ENCODE peak calls at places on chromosome 9, in nine cellular contexts. X is ascending aorta; J is endodermal cell; C is psoas muscle; U is CD8-positive, alpha-beta T cell; B is colonic mucosa; N is fibroblast of lung; A is adrenal gland; T is transverse colon. S is an unnamed sample. For H3K4me1, the result is how much of the 10 kb centered on the place peaks cover.

GRCh38 chr9:77021289-77021927 is 2.0 kb downstream of the FOXB2 start:
- DNase-seq in J (no peak), A (no peak), C (no peak), B (no peak), N (peak), X (no peak), U (no peak), T (no peak), S (no peak)

GRCh38 chr9:84271004-84271886 is 69.3 kb downstream of the SLC28A3 start:
- DNase-seq in B (peak), J (peak), A (peak), U (peak), C (peak), N (peak), T (peak), X (no peak), S (peak)

GRCh38 chr9:33988219-33988890 is 60.3 kb downstream of the UBAP2 start:
- DNase-seq in U (no peak), N (no peak), X (no peak), J (no peak), A (no peak), B (no peak), T (no peak), C (no peak), S (no peak)

GRCh38 chr9:127899200-127899943 is at the start of gene ST6GALNAC6:
- DNase-seq in B (peak), C (peak), A (peak), T (peak), N (peak), X (no peak), U (peak), J (peak), S (peak)

GRCh38 chr9:131289301-131290038 is at the start of gene PLPP7:
- DNase-seq in J (peak), N (peak), C (peak), B (no peak), U (no peak), A (peak), X (no peak), T (peak), S (peak)

GRCh38 chr9:71981944-71982343 is 70.5 kb downstream of the C9orf85 start:
- DNase-seq in T (no peak), N (no peak), B (no peak), X (no peak), C (no peak), A (no peak), U (no peak), J (no peak), S (no peak)

GRCh38 chr9:90458485-90458884 is 184.1 kb downstream of the DIRAS2 start:
- DNase-seq in B (peak), A (no peak), T (peak), X (no peak), N (no peak), C (no peak), U (no peak), J (peak), S (no peak)

GRCh38 chr9:116700882-116701836 is 14.1 kb downstream of the TRIM32 start:
- DNase-seq in T (no peak), U (no peak), N (no peak), J (no peak), B (no peak), C (no peak), A (no peak), X (no peak), S (no peak)

GRCh38 chr9:116152941-116153764 is 438 bp upstream of the PAPPA start:
- DNase-seq in C (no peak), A (no peak), T (no peak), B (no peak), J (peak), N (peak), U (no peak), X (no peak), S (no peak)

GRCh38 chr9:37324691-37325490 is 97.6 kb upstream of the GRHPR start:
- DNase-seq in X (no peak), U (no peak), T (no peak), A (no peak), C (no peak), N (peak), J (no peak), B (no peak), S (no peak)

GRCh38 chr9:27572566-27572917 is 739 bp downstream of the C9orf72 start:
- DNase-seq in A (peak), T (peak), C (no peak), J (peak), N (peak), U (peak), B (no peak), X (peak), S (no peak)

GRCh38 chr9:18463991-18464390 is 10.0 kb upstream of the ADAMTSL1 start:
- DNase-seq in J (no peak), A (no peak), X (no peak), T (no peak), B (no peak), U (no peak), N (peak), C (no peak), S (no peak)

GRCh38 chr9:132169672-132170392 is 8.0 kb downstream of the NTNG2 start:
- DNase-seq in C (peak), X (no peak), A (peak), T (peak), J (peak), U (peak), B (peak), N (peak), S (peak)

GRCh38 chr9:114096041-114096511 is 3.0 kb downstream of the KIF12 start:
- DNase-seq in B (no peak), N (no peak), C (no peak), X (no peak), U (no peak), T (no peak), A (no peak), J (peak), S (no peak)

GRCh38 chr9:34492051-34492450 is 30.7 kb downstream of the ENHO start:
- DNase-seq in B (no peak), A (no peak), T (no peak), J (peak), C (no peak), X (no peak), N (no peak), U (no peak), S (no peak)

GRCh38 chr9:3125602-3126392 is 281.9 kb upstream of the PUM3 start:
- DNase-seq in B (no peak), N (no peak), U (no peak), X (no peak), J (no peak), A (no peak), T (no peak), C (no peak), S (no peak)

GRCh38 chr9:19689324-19690087 is 99.3 kb downstream of the SLC24A2 start:
- DNase-seq in U (no peak), A (no peak), T (no peak), X (no peak), C (no peak), J (no peak), N (peak), B (no peak), S (no peak)

GRCh38 chr9:70563437-70564204 is 149.2 kb upstream of the KLF9 start:
- DNase-seq in B (no peak), T (peak), U (peak), J (no peak), C (no peak), A (no peak), X (no peak), N (peak), S (no peak)

GRCh38 chr9:7094052-7094451 is 336.3 kb downstream of the KDM4C start:
- DNase-seq in N (no peak), C (no peak), B (no peak), T (no peak), X (no peak), U (no peak), J (peak), A (no peak), S (no peak)

GRCh38 chr9:105205787-105206511 is 38.5 kb upstream of the SLC44A1 start:
- DNase-seq in B (peak), X (no peak), N (peak), C (peak), U (no peak), J (no peak), A (peak), T (peak), S (peak)

GRCh38 chr9:121322037-121322736 is 47.9 kb downstream of the STOM start:
- DNase-seq in T (no peak), B (no peak), C (no peak), U (no peak), J (no peak), N (peak), X (no peak), A (no peak), S (no peak)

GRCh38 chr9:137449931-137450537 is 8.9 kb upstream of the ENTPD8 start:
- DNase-seq in U (peak), J (no peak), B (peak), T (peak), X (no peak), A (no peak), C (no peak), N (no peak), S (peak)

GRCh38 chr9:117411547-117411946 is 3.3 kb downstream of the ASTN2 start:
- DNase-seq in J (peak), C (no peak), X (no peak), B (no peak), T (no peak), N (no peak), A (peak), U (no peak), S (no peak)

GRCh38 chr9:94161673-94162072 is 77.4 kb downstream of the PTPDC1 start:
- DNase-seq in T (no peak), B (no peak), U (no peak), A (no peak), C (no peak), N (no peak), X (no peak), J (no peak), S (no peak)

GRCh38 chr9:94807556-94807955 is 81.1 kb downstream of the AOPEP start:
- DNase-seq in T (no peak), U (no peak), N (no peak), B (no peak), A (no peak), X (no peak), J (no peak), C (no peak), S (no peak)

GRCh38 chr9:92180669-92181181 is 65.5 kb upstream of the SPTLC1 start:
- DNase-seq in T (no peak), X (no peak), C (no peak), U (no peak), B (no peak), A (peak), J (peak), N (peak), S (no peak)

GRCh38 chr9:135588371-135588770 is 26.8 kb downstream of the PAEP start:
- DNase-seq in B (no peak), U (no peak), X (no peak), J (no peak), N (no peak), C (no peak), A (no peak), T (no peak), S (no peak)

GRCh38 chr9:96020822-96021615 is 145.5 kb downstream of the ERCC6L2 start:
- DNase-seq in C (no peak), N (no peak), J (peak), U (peak), T (peak), B (peak), A (peak), X (no peak), S (peak)
- TF ChIP-seq CTCF in C (no peak), N (no peak), J (no peak), U (no peak), T (no peak), B (no peak), A (no peak), X (no peak), S (no peak)

GRCh38 chr9:123772967-123773366 is 157.0 kb downstream of the DENND1A start:
- DNase-seq in C (no peak), J (no peak), T (no peak), N (no peak), A (no peak), X (no peak), B (no peak), U (no peak), S (no peak)

GRCh38 chr9:123773783-123774182 is 156.1 kb downstream of the DENND1A start:
- DNase-seq in N (no peak), C (no peak), B (no peak), X (no peak), U (no peak), A (no peak), J (no peak), T (no peak), S (no peak)

GRCh38 chr9:123776856-123777560 is 152.9 kb downstream of the DENND1A start:
- DNase-seq in B (no peak), C (no peak), U (no peak), N (no peak), J (peak), A (no peak), T (no peak), X (no peak), S (no peak)

GRCh38 chr9:123775885-123776284 is 154.0 kb downstream of the DENND1A start:
- DNase-seq in U (no peak), B (no peak), C (no peak), A (no peak), X (no peak), N (no peak), T (no peak), J (no peak), S (no peak)

DNA sequence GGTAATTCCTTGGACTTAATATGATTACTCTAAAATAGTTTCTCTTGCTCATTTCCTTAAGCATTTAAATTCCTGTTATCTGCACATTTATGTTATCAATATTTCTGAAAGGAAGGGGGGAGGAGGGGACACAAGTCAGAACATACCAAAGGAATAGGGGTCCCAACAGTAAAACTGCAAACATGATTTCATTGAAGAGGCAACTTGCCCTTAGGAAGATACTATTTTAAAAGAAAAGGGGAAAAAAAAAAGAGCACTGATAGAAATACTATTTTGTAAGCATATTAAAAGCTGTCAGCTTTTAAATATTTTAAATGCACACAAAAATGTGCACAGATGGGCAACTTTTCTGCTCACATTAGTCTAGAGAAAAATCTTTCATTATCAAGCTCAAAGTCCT is 154.6 kb downstream of the DENND1A start:
- DNase-seq in N (no peak), X (no peak), J (no peak), U (no peak), T (no peak), B (no peak), A (no peak), C (no peak), S (no peak)
- H3K4me1 ChIP-seq in N (under half), X (under half), J (under half), U (under half), T (under half), B (under half), A (under half), C (under half), S (under half)

DNA sequence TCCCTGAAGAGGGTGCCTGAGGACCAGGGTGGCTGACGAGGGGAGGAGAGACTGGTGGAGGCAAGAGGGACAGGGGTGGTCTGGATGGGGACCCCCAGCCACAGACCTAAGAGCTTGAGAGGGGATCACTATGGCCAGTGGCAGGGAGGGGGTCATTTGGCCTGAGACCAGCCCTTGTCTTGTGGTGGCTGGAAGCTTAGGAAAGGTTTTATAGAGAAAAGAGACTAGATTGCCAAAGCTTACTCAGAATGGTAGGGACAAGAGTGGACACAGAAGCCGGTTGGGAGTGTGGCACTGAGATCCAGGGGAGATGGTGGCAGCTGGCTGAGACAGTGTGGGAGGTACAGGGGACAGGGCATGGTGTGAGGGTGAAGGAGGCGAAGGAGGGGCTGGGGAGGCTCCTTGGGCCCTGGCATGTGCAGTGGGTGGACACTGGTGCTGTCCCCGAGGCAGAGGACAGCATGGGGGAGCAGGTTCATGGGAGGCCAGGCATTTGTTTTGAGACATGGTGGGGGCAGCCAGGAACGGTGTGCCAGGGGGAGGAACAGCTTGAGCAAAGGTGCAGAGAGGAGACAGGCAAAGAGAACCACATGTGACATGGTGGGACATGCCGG is 123.0 kb downstream of the C9orf50 start:
- DNase-seq in U (no peak), A (peak), C (no peak), J (no peak), X (no peak), B (no peak), T (no peak), N (no peak), S (no peak)
- H3K4me3 ChIP-seq in U (no peak), A (no peak), C (peak), J (no peak), X (peak), B (peak), T (peak), N (peak), S (peak)

GRCh38 chr9:86548220-86548619 is 194.0 kb upstream of the TUT7 start:
- DNase-seq in A (no peak), N (no peak), B (no peak), C (no peak), J (no peak), X (no peak), T (no peak), U (no peak), S (no peak)

GRCh38 chr9:86546712-86547111 is 192.5 kb upstream of the TUT7 start:
- DNase-seq in N (peak), A (no peak), U (no peak), B (no peak), X (no peak), T (no peak), J (no peak), C (peak), S (no peak)

GRCh38 chr9:86547596-86547995 is 193.4 kb upstream of the TUT7 start:
- DNase-seq in T (no peak), J (no peak), X (no peak), U (no peak), B (no peak), C (no peak), A (no peak), N (no peak), S (no peak)

GRCh38 chr9:86540999-86541398 is 186.8 kb upstream of the TUT7 start:
- DNase-seq in X (no peak), C (no peak), A (no peak), T (no peak), N (peak), B (no peak), J (no peak), U (no peak), S (no peak)

GRCh38 chr9:86545085-86545484 is 190.9 kb upstream of the TUT7 start:
- DNase-seq in N (peak), X (no peak), C (no peak), J (no peak), B (no peak), T (no peak), A (no peak), U (no peak), S (no peak)
- TF ChIP-seq CTCF in N (no peak), X (no peak), C (no peak), J (no peak), B (no peak), T (no peak), A (no peak), U (no peak), S (no peak)

GRCh38 chr9:129110740-129111142 is at the start of gene CRAT:
- DNase-seq in T (peak), J (peak), X (peak), N (peak), C (peak), U (peak), B (peak), A (peak), S (peak)
- H3K4me1 ChIP-seq in T (under half), J (under half), X (under half), N (under half), C (half or more), U (under half), B (under half), A (under half), S (under half)

GRCh38 chr9:111298831-111299603 is 31.0 kb downstream of the OR2K2 start:
- DNase-seq in N (peak), T (peak), C (peak), U (no peak), X (no peak), A (peak), B (no peak), J (no peak), S (peak)
- H3K4me3 ChIP-seq in N (no peak), T (no peak), C (no peak), U (no peak), X (no peak), A (no peak), B (no peak), J (no peak), S (peak)

GRCh38 chr9:129080608-129081387 is at the start of gene DOLPP1:
- DNase-seq in X (peak), T (peak), C (peak), B (peak), J (peak), U (peak), A (peak), N (peak), S (peak)

GRCh38 chr9:129080312-129080607 is 651 bp upstream of the DOLPP1 start:
- DNase-seq in C (no peak), N (no peak), B (no peak), A (no peak), T (no peak), U (no peak), X (no peak), J (no peak), S (no peak)

GRCh38 chr9:129079829-129080228 is 1.1 kb upstream of the DOLPP1 start:
- DNase-seq in C (no peak), J (no peak), T (no peak), N (no peak), X (no peak), B (no peak), A (no peak), U (no peak), S (no peak)

GRCh38 chr9:129078691-129079503 is 2.0 kb upstream of the DOLPP1 start:
- DNase-seq in X (no peak), B (peak), A (no peak), N (no peak), J (no peak), T (peak), U (no peak), C (no peak), S (no peak)

GRCh38 chr9:129081388-129081889 is 528 bp downstream of the DOLPP1 start:
- DNase-seq in C (no peak), B (no peak), T (no peak), A (no peak), N (no peak), J (no peak), X (no peak), U (no peak), S (no peak)
- TF ChIP-seq CTCF in C (no peak), B (no peak), T (no peak), A (no peak), N (no peak), J (no peak), X (no peak), U (no peak), S (no peak)